ENCODE peak calls at places on chromosomes 7 and 10, in seven cellular contexts. D is GM23248, V is neural progenitor cell, S is psoas muscle, T is suprapubic skin, L is OCI-LY7, W is mesendoderm. A is an unnamed sample.

GRCh38 chr7:1110358-1110757 is 22.4 kb downstream of the GPER1 start:
- DNase-seq in D (no peak), V (no peak), S (no peak), T (no peak), L (no peak), W (no peak), A (no peak)

GRCh38 chr7:22676385-22676784 is 50.6 kb upstream of the IL6 start:
- DNase-seq in D (no peak), V (no peak), S (no peak), T (no peak), L (no peak), W (no peak), A (no peak)

GRCh38 chr7:106542550-106543220 is 118.3 kb downstream of the CCDC71L start:
- DNase-seq in D (peak; percentile 90), V (peak; percentile 54), S (peak; percentile 20), T (no peak), L (peak; percentile 51), W (peak; percentile 94), A (peak; percentile 75)

GRCh38 chr10:51341216-51341615 is 266.9 kb downstream of the PRKG1 start:
- DNase-seq in D (peak; percentile 10), V (no peak), S (no peak), T (no peak), L (no peak), W (no peak), A (peak; percentile 26)

GRCh38 chr7:43211276-43211675 is 98.8 kb downstream of the HECW1 start:
- DNase-seq in D (peak; percentile 10), V (peak; percentile 27), S (no peak), T (no peak), L (no peak), W (peak; percentile 74), A (no peak)

GRCh38 chr7:54874804-54875203 is 115.8 kb upstream of the SEC61G start:
- DNase-seq in D (no peak), V (no peak), S (no peak), T (no peak), L (no peak), W (no peak), A (no peak)

GRCh38 chr7:38880035-38880434 is 29.0 kb downstream of the VPS41 start:
- DNase-seq in D (no peak), V (no peak), S (no peak), T (no peak), L (no peak), W (no peak), A (no peak)

GRCh38 chr10:75042292-75042974 is 69.0 kb upstream of the SAMD8 start:
- DNase-seq in D (peak; percentile 83), V (no peak), S (peak; percentile 53), T (no peak), L (no peak), W (no peak), A (no peak)

GRCh38 chr10:34356463-34356862 is 458.6 kb downstream of the PARD3 start:
- DNase-seq in D (no peak), V (no peak), S (no peak), T (no peak), L (no peak), W (no peak), A (no peak)

GRCh38 chr7:31192996-31193395 is 140.9 kb downstream of the ADCYAP1R1 start:
- DNase-seq in D (peak; percentile 71), V (peak; percentile 94), S (peak; percentile 24), T (no peak), L (no peak), W (peak; percentile 87), A (peak; percentile 37)

GRCh38 chr10:90865400-90865799 is 6.4 kb upstream of the RPP30 start:
- DNase-seq in D (peak; percentile 69), V (no peak), S (no peak), T (no peak), L (peak; percentile 29), W (no peak), A (no peak)

GRCh38 chr10:108980869-108981268 is 942.4 kb downstream of the XPNPEP1 start:
- DNase-seq in D (no peak), V (no peak), S (no peak), T (no peak), L (no peak), W (no peak), A (no peak)

GRCh38 chr7:80876894-80877414 is 41.9 kb downstream of the SEMA3C start:
- DNase-seq in D (peak; percentile 66), V (no peak), S (no peak), T (no peak), L (no peak), W (peak; percentile 21), A (peak; percentile 51)

GRCh38 chr7:116354546-116355422 is 144.4 kb downstream of the TES start:
- DNase-seq in D (peak; percentile 98), V (no peak), S (peak; percentile 39), T (peak; percentile 74), L (no peak), W (peak; percentile 97), A (peak; percentile 32)

GRCh38 chr10:43193496-43194080 is 55.3 kb downstream of the CSGALNACT2 start:
- DNase-seq in D (no peak), V (no peak), S (no peak), T (no peak), L (no peak), W (no peak), A (no peak)

GRCh38 chr10:111161109-111161874 is 84.5 kb downstream of the ADRA2A start:
- DNase-seq in D (no peak), V (no peak), S (no peak), T (no peak), L (no peak), W (no peak), A (no peak)
- H3K27ac ChIP-seq in D (no peak overlapping the region), V (no peak overlapping the region), S (no peak overlapping the region), T (no peak overlapping the region), L (no peak overlapping the region), W (no peak overlapping the region), A (no peak overlapping the region)

GRCh38 chr10:7474388-7474787 is 63.6 kb upstream of the SFMBT2 start:
- DNase-seq in D (no peak), V (no peak), S (no peak), T (no peak), L (peak; percentile 82), W (no peak), A (no peak)
- H3K4me1 ChIP-seq in D (no peaks in the 10 kb centered on the region), V (peaks cover 12% of the 10 kb centered on the region), S (no peaks in the 10 kb centered on the region), T (peaks cover 6% of the 10 kb centered on the region), L (peaks cover 95% of the 10 kb centered on the region), W (no peaks in the 10 kb centered on the region), A (no peaks in the 10 kb centered on the region)

DNA sequence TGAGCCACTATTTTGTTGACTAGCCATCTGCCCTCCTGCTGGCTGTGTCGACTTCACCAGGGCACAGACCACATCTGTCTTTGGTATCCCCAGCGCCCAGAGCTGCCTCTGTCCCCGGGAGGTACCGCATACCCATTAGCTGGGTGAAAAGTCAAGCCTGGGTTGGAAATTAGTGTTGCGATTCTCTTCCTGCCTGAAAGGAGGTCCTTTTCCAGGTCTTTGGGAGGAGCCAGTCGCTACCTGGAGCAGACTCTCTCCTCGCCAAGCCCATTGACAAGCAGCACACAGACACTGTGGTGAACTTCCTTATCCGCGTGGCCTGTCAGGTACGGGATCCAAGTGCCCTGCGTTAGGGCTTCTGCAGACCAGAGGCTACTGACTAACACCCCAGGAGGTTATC is 79.4 kb downstream of the TRRAP start:
- DNase-seq in D (no peak), V (no peak), S (no peak), T (no peak), L (no peak), W (peak; percentile 3), A (no peak)
- H3K27ac ChIP-seq in D (no peak overlapping the region), V (no peak overlapping the region), S (no peak overlapping the region), T (no peak overlapping the region), L (no peak overlapping the region), W (no peak overlapping the region), A (no peak overlapping the region)

GRCh38 chr7:151131622-151132293 is 35.7 kb downstream of the GBX1 start:
- DNase-seq in D (no peak), V (no peak), S (peak; percentile 14), T (no peak), L (no peak), W (no peak), A (no peak)
- H3K4me1 ChIP-seq in D (no peaks in the 10 kb centered on the region), V (peaks cover 2% of the 10 kb centered on the region), S (no peaks in the 10 kb centered on the region), T (peaks cover 4% of the 10 kb centered on the region), L (no peaks in the 10 kb centered on the region), W (peaks cover 3% of the 10 kb centered on the region), A (peaks cover 2% of the 10 kb centered on the region)

GRCh38 chr7:159012353-159013069 is 132.2 kb downstream of the VIPR2 start:
- DNase-seq in D (peak; percentile 4), V (no peak), S (peak; percentile 54), T (no peak), L (no peak), W (no peak), A (peak; percentile 56)

GRCh38 chr7:159014297-159015062 is 130.2 kb downstream of the VIPR2 start:
- DNase-seq in D (no peak), V (no peak), S (no peak), T (no peak), L (no peak), W (no peak), A (no peak)

GRCh38 chr7:159013825-159014289 is 130.8 kb downstream of the VIPR2 start:
- DNase-seq in D (no peak), V (no peak), S (no peak), T (no peak), L (no peak), W (no peak), A (no peak)

GRCh38 chr7:159010951-159011820 is 133.5 kb downstream of the VIPR2 start:
- DNase-seq in D (no peak), V (no peak), S (no peak), T (no peak), L (no peak), W (no peak), A (no peak)

GRCh38 chr7:159013181-159013690 is 131.4 kb downstream of the VIPR2 start:
- DNase-seq in D (no peak), V (no peak), S (no peak), T (no peak), L (no peak), W (no peak), A (no peak)
- H3K27ac ChIP-seq in D (no peak overlapping the region), V (no peak overlapping the region), S (no peak overlapping the region), T (peak overlapping the region; percentile 56), L (no peak overlapping the region), W (no peak overlapping the region), A (no peak overlapping the region)

DNA sequence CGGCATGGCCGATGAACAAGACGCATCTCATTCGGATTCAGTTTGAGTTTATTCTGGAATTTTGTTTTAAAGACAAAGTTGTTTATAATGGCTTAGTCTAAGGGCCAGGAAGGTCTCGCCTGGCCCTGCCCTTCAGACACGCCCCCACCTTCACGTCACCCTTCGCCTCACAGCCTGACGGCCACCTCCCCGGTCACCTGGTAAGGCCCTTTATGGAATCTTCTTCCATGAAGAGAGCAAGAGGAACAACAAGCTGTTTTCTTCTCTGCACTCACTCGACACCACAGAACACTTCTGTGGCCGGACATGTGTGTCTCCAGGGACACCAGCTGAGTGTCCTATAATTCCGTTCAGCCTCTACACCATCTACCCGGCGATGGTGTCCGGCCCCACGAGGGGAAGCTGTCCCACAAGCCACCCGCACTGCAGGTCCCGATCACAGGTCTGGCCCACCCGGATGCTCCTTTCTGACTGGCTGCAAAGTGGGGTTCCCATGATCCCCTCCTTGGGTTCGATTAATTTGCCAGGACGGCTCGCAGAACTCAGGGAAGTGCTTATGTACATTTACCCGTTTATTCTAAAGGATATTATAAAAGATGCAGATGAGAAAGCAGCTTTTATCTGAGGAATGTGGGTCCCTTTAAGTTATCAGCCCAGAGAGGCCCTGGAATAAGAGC is 17.4 kb upstream of the KNDC1 start:
- DNase-seq in D (no peak), V (no peak), S (no peak), T (peak; percentile 50), L (no peak), W (no peak), A (no peak)
- H3K4me1 ChIP-seq in D (no peaks in the 10 kb centered on the region), V (peaks cover 4% of the 10 kb centered on the region), S (no peaks in the 10 kb centered on the region), T (peaks cover 2% of the 10 kb centered on the region), L (no peaks in the 10 kb centered on the region), W (no peaks in the 10 kb centered on the region), A (no peaks in the 10 kb centered on the region)